ENCODE peak calls at places on chromosome 1, in six cellular contexts. J, S, I, D, T and V are unnamed samples.

GRCh38 chr1:110513511-110513910 is 5.5 kb downstream of the KCNA10 start:
- DNase-seq in D (no peak), I (no peak), S (no peak), J (peak; percentile 18), T (no peak), V (no peak)

GRCh38 chr1:235018161-235018560 is 110.5 kb downstream of the TOMM20 start:
- DNase-seq in I (no peak), T (no peak), D (peak; percentile 59), S (no peak), J (no peak), V (no peak)

GRCh38 chr1:63516629-63517028 is 6.4 kb downstream of the ITGB3BP start:
- DNase-seq in I (no peak), S (no peak), D (peak; percentile 10), T (no peak), J (no peak), V (no peak)

GRCh38 chr1:15935056-15935950 is 40.6 kb downstream of the ZBTB17 start:
- DNase-seq in I (no peak), J (no peak), S (no peak), T (no peak), D (no peak), V (no peak)

GRCh38 chr1:19436716-19437476 is 48.4 kb downstream of the CAPZB start:
- DNase-seq in T (no peak), I (no peak), D (peak; percentile 95), S (no peak), J (peak; percentile 45), V (no peak)

GRCh38 chr1:42832636-42833265 is 13.7 kb upstream of the ZNF691 start:
- DNase-seq in D (no peak), I (no peak), T (no peak), J (no peak), S (no peak), V (no peak)

GRCh38 chr1:231020139-231020601 is 19.9 kb downstream of the FAM89A start:
- DNase-seq in I (no peak), J (no peak), T (no peak), D (no peak), S (peak; percentile 17), V (no peak)

GRCh38 chr1:230186003-230186863 is 119.2 kb downstream of the GALNT2 start:
- DNase-seq in I (no peak), J (peak; percentile 50), D (peak; percentile 95), T (no peak), S (no peak), V (no peak)

GRCh38 chr1:100340494-100340893 is 11.8 kb upstream of the CDC14A start:
- DNase-seq in J (no peak), I (no peak), S (no peak), T (no peak), D (no peak), V (no peak)

DNA sequence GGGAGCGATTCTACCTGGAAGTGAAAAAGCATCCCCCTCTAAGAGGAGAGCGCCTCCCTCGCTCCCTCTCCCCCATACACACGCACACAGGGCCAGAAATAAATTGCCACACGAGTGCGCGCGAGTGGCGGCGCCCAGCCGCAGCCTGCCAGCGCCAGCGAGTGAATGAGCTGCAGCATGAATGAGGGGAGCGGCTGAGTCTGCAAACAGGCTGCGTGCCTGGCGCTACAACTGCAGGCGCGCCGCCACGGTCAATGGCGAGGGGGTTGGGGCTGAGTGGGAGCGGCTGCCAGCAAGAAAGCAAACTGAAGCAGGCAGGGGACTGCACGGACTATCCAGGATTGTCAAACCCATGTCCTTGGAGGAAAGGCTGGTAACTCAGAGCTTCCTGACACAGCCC is 2.2 kb downstream of the CAMK1G start:
- DNase-seq in I (no peak), D (no peak), S (no peak), T (peak; percentile 81), J (no peak), V (no peak)
- TF ChIP-seq TAF1 in I (no peak), D (no peak), S (no peak), T (peak; percentile 39), J (no peak), V (no peak)

DNA sequence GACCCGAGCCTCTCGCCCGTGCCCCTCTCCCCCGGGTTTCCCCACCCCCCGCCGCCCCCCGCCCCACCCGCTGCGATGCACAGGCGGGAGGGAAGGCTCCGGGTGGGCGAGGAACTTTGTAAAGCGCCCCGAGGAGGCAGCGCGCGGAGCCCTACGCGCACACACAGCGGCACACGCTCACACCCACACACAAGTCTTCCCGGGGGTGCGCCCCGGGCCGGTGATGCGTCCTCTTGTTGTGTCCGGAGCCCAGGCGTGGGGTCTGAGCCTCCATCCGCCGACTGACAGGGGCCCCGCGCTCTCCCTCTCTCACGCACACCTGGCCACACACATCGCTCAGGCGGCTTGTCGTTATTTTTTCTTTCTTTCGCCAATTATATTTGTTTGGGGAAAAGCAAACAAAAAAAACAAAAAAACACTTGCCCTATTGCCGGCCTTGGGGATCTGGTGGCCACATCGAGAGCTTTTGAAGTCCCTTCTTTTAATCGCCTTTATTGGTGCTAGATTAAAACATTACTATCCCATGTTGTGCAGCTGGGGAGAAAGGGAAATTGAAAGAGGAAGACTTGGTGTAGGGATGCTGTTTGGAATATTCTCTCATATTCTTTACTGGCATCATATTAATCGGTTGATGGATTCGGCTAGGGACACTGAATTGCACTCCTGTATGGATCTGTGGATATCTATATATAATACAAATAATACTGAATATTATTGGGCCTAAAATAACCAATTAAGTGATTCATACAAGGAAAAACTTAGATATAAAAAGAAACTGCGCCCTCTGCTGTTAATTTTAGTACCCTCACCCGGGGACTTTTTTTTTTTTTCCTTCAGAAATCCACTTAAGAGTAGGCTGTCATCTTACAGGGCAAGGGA is 891 bp downstream of the NTNG1 start:
- DNase-seq in S (no peak), J (peak; percentile 16), D (peak; percentile 7), T (peak; percentile 44), I (no peak), V (no peak)
- TF ChIP-seq TAF1 in S (no peak), J (no peak), D (no peak), T (no peak), I (no peak), V (no peak)

DNA sequence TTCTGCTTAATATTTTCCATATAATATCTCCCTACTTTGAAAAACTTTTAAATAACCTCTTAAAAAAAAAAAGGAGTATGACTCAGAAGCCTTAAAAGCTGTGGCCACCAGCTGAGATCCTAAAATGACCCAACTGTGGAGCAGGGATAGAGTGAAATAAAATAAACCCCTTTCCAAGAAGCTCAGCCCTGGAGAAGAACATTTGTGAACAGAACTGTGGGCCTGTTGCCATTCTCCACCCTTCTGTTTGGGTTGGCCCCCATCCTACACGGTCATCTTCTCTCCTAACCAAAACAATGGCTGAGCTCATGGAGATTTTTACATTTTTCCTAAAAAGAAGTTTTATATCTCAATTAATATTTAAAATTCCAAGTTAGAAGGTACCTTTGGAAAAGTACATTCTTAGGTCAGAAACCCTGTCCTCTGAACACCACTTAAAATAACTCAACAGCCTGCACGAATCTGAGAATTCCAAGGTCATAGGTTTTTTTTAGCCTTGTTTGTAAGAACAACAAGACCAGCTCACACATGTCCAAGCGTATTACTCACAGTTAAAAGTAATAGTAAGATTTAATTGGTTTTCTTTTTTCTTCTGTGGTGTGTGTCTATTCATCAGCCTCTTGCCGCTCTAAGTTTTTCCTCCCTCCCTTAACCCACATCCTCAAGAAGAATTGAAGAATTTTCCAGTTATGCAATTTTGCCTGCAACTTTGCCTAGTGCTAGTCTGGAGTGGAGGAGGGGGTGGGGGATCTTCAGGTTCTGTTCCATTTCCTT is 107.7 kb upstream of the ERRFI1 start:
- DNase-seq in J (no peak), T (no peak), I (no peak), S (no peak), D (peak; percentile 53), V (no peak)
- TF ChIP-seq TAF1 in J (no peak), T (no peak), I (no peak), S (no peak), D (no peak), V (no peak)

GRCh38 chr1:88466899-88467580 is 217.0 kb upstream of the PKN2 start:
- DNase-seq in J (no peak), T (no peak), I (no peak), D (no peak), S (no peak), V (no peak)

GRCh38 chr1:88463401-88463800 is 220.7 kb upstream of the PKN2 start:
- DNase-seq in T (no peak), I (no peak), S (no peak), J (no peak), D (no peak), V (no peak)

GRCh38 chr1:88457197-88457596 is 226.9 kb upstream of the PKN2 start:
- DNase-seq in T (no peak), D (no peak), S (no peak), J (no peak), I (no peak), V (no peak)

DNA sequence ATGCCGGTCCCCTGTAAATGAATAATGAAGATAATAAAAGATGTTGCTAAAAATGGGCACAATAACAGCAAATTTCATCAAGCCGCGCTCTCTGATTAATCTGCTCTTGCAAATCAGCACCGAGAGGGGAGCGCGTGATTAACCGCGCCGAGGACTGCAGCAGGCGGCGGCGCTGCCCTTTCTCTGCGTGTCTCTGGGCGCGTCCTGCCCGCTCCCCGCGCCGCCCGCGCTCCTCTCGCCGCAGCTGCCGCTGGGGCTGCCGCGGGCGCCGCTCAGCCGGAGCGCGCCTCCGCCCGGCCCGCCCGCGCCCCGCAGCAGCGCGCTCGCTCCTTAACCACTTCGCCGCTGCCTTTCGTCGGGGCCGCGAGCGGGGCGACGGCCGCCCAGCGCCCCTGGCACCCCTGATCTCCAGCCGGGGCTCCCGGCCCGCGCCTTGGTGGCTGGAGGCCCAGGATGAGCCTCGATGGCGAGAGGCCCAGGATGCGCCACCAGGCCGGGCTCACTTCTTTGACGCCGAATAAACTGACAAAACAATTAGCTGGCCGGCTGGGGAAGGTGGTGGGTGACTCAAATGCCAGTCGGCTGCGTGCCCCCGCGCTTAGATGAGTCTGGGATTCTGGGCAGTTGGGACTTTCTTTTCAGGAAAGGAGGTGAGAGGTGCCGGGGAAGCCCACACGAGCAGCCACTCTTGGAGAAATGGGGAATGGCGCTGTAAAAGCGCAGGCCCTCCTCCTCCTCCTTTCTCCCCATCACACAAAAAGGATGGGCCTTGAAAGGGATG is 221.4 kb upstream of the PKN2 start:
- DNase-seq in I (no peak), J (no peak), T (peak; percentile 60), S (no peak), D (no peak), V (no peak)
- TF ChIP-seq TAF1 in I (no peak), J (no peak), T (no peak), S (no peak), D (no peak), V (no peak)